ENCODE peak calls at places on chromosomes 5 and 9, in seven cellular contexts. W is stimulated activated CD8-positive, alpha-beta memory T cell treated with anti-CD3 and anti-CD28 coated beads, Interleukin-4, amount 100 ng/mL, for 24 hours; V is NCI-H345; D is adrenal gland; S is T-cell; O is H7; Z is activated T-cell treated with anti-CD3 and anti-CD28 coated beads for 1 hour. T is an unnamed sample.

GRCh38 chr9:93673271-93673843 is 97.0 kb downstream of the PHF2 start:
- DNase-seq in W (no peak), V (peak; percentile 20), D (peak; percentile 4), S (no peak), O (peak; percentile 39), Z (no peak), T (no peak)

GRCh38 chr9:109507421-109507838 is 9.3 kb upstream of the PTPN3 start:
- DNase-seq in W (no peak), V (no peak), D (peak; percentile 78), S (no peak), O (no peak), Z (no peak), T (no peak)

GRCh38 chr5:178284095-178284675 is 51.6 kb upstream of the PHYKPL start:
- DNase-seq in W (no peak), V (no peak), D (no peak), S (no peak), O (peak; percentile 78), Z (no peak), T (no peak)

GRCh38 chr5:77851229-77852067 is 75.3 kb upstream of the TBCA start:
- DNase-seq in W (no peak), V (no peak), D (peak; percentile 37), S (no peak), O (peak; percentile 88), Z (no peak), T (no peak)

GRCh38 chr9:116499986-116500871 is 186.9 kb upstream of the TRIM32 start:
- DNase-seq in W (no peak), V (no peak), D (no peak), S (no peak), O (no peak), Z (no peak), T (no peak)

GRCh38 chr5:102628449-102629175 is 126.5 kb upstream of the PAM start:
- DNase-seq in W (no peak), V (no peak), D (peak; percentile 72), S (no peak), O (no peak), Z (no peak), T (no peak)

GRCh38 chr5:177403194-177403825 is 2.8 kb upstream of the PFN3 start:
- DNase-seq in W (no peak), V (peak; percentile 60), D (no peak), S (peak; percentile 68), O (peak; percentile 86), Z (peak; percentile 27), T (no peak)

GRCh38 chr9:93595461-93595860 is 19.1 kb downstream of the PHF2 start:
- DNase-seq in W (no peak), V (no peak), D (no peak), S (no peak), O (no peak), Z (no peak), T (no peak)

GRCh38 chr9:78692871-78693270 is 395.9 kb downstream of the PSAT1 start:
- DNase-seq in W (no peak), V (no peak), D (no peak), S (no peak), O (no peak), Z (no peak), T (no peak)

GRCh38 chr5:65121880-65122436 is 353.2 kb downstream of the CWC27 start:
- DNase-seq in W (no peak), V (no peak), D (no peak), S (no peak), O (no peak), Z (no peak), T (no peak)

GRCh38 chr5:169534311-169534880 is 49.2 kb upstream of the SPDL1 start:
- DNase-seq in W (no peak), V (no peak), D (no peak), S (no peak), O (no peak), Z (no peak), T (no peak)

GRCh38 chr9:68997676-68998075 is 16.2 kb downstream of the PRKACG start:
- DNase-seq in W (no peak), V (no peak), D (no peak), S (no peak), O (no peak), Z (no peak), T (no peak)

GRCh38 chr9:83432104-83432627 is 106.0 kb downstream of the FRMD3 start:
- DNase-seq in W (no peak), V (no peak), D (peak; percentile 91), S (no peak), O (peak; percentile 40), Z (no peak), T (no peak)

GRCh38 chr5:150525781-150526180 is 17.9 kb downstream of the NDST1 start:
- DNase-seq in W (no peak), V (no peak), D (no peak), S (no peak), O (no peak), Z (no peak), T (no peak)

GRCh38 chr9:134955801-134956200 is 38.1 kb upstream of the FCN1 start:
- DNase-seq in W (no peak), V (no peak), D (no peak), S (no peak), O (peak; percentile 34), Z (no peak), T (no peak)

GRCh38 chr9:127918201-127919107 is 1.6 kb upstream of the ST6GALNAC4 start:
- DNase-seq in W (no peak), V (no peak), D (no peak), S (no peak), O (peak; percentile 80), Z (no peak), T (no peak)

GRCh38 chr5:139911425-139912120 is 116.0 kb downstream of the PSD2 start:
- DNase-seq in W (no peak), V (no peak), D (no peak), S (no peak), O (no peak), Z (no peak), T (no peak)

GRCh38 chr5:31939151-31939550 is 235.0 kb downstream of the GOLPH3 start:
- DNase-seq in W (no peak), V (no peak), D (no peak), S (no peak), O (no peak), Z (no peak), T (no peak)

GRCh38 chr9:9949368-9949767 is 663.4 kb downstream of the PTPRD start:
- DNase-seq in W (no peak), V (no peak), D (no peak), S (no peak), O (no peak), Z (no peak), T (no peak)